ENCODE peak calls at places on chromosome 16, in five cellular contexts. D is effector memory CD4-positive, alpha-beta T cell; T is tibial artery; F is CD8-positive, alpha-beta T cell; K is HepG2. G is an unnamed sample.
A peak's percentile ranks its signal among the peaks of the same experiment; 100 is the strongest.

GRCh38 chr16:17519041-17519440 is 48.3 kb upstream of the XYLT1 start:
- DNase-seq in D (no peak), T (no peak), F (no peak), K (no peak), G (no peak)

GRCh38 chr16:9206156-9206555 is 114.7 kb downstream of the HAPSTR1 start:
- DNase-seq in D (no peak), T (no peak), F (no peak), K (no peak), G (no peak)

GRCh38 chr16:51813609-51814008 is 662.5 kb upstream of the SALL1 start:
- DNase-seq in D (no peak), T (no peak), F (no peak), K (no peak), G (no peak)

GRCh38 chr16:8936421-8936820 is 27.3 kb downstream of the USP7 start:
- DNase-seq in D (peak; percentile 57), T (no peak), F (peak; percentile 75), K (peak; percentile 70), G (peak; percentile 63)

GRCh38 chr16:49698931-49699715 is 156.8 kb downstream of the ZNF423 start:
- DNase-seq in D (no peak), T (peak; percentile 87), F (no peak), K (no peak), G (no peak)

GRCh38 chr16:61887903-61888302 is 148.3 kb downstream of the CDH8 start:
- DNase-seq in D (no peak), T (no peak), F (no peak), K (no peak), G (no peak)

GRCh38 chr16:48498761-48499600 is 111.0 kb downstream of the N4BP1 start:
- DNase-seq in D (no peak), T (peak; percentile 74), F (no peak), K (peak; percentile 35), G (no peak)

GRCh38 chr16:53220585-53220984 is 165.8 kb downstream of the CHD9 start:
- DNase-seq in D (no peak), T (no peak), F (no peak), K (peak; percentile 20), G (no peak)

GRCh38 chr16:57532251-57532625 is 4.1 kb downstream of the CCDC102A start:
- DNase-seq in D (no peak), T (peak; percentile 53), F (no peak), K (no peak), G (peak; percentile 32)
- H3K4me1 ChIP-seq in D (peaks cover 58% of the 10 kb centered on the region), T (peaks cover 52% of the 10 kb centered on the region), F (peaks cover 73% of the 10 kb centered on the region), K (peaks cover 75% of the 10 kb centered on the region), G (peaks cover 20% of the 10 kb centered on the region)

GRCh38 chr16:75262104-75262799 is 10.8 kb upstream of the BCAR1 start:
- DNase-seq in D (no peak), T (peak; percentile 71), F (no peak), K (peak; percentile 89), G (peak; percentile 49)

GRCh38 chr16:75261590-75262078 is 10.2 kb upstream of the BCAR1 start:
- DNase-seq in D (no peak), T (no peak), F (no peak), K (no peak), G (no peak)

GRCh38 chr16:75263963-75264445 is 12.6 kb upstream of the BCAR1 start:
- DNase-seq in D (no peak), T (peak; percentile 88), F (no peak), K (no peak), G (no peak)

GRCh38 chr16:75263291-75263962 is 12.0 kb upstream of the BCAR1 start:
- DNase-seq in D (no peak), T (no peak), F (no peak), K (no peak), G (no peak)

DNA sequence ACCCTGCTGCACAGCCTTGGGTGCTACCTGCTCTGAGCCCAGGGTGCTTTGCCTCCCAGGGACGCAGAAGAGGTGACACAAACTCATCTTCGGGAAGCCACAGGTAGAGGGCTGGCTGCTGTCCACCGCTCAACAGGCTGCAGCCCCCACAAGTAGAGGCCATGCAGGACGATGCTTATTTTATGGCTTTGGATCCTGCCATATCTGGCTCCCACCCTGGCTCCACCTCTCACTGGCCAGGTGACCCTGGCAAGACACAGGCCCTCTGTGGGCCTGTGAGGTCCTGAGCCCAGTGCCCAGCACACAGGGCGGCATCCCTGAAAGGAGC is 11.3 kb upstream of the BCAR1 start:
- DNase-seq in D (no peak), T (no peak), F (no peak), K (no peak), G (no peak)
- H3K4me1 ChIP-seq in D (peaks cover 7% of the 10 kb centered on the region), T (peaks cover 56% of the 10 kb centered on the region), F (peaks cover 6% of the 10 kb centered on the region), K (peaks cover 76% of the 10 kb centered on the region), G (peaks cover 43% of the 10 kb centered on the region)

DNA sequence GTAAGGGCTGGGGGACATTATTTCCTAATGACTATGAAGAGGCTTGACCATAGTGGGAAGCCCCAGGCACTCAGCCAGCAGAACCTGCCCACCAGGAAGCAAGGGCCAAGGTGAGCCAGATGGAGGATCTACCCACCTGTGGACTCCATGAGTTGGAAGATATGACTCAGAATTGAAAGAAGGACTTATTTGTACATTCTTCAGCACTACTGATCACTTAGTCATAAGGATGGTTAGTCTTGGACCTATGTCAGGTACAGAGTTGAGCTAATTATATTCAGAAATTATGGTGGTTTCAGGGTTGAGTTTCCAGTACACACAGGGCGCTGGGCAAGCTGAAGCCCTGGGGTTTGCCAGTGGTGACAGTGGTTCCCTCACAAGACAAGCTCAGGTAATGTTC is 24.0 kb upstream of the GRIN2A start:
- DNase-seq in D (no peak), T (no peak), F (no peak), K (no peak), G (no peak)
- H3K4me1 ChIP-seq in D (no peaks in the 10 kb centered on the region), T (no peaks in the 10 kb centered on the region), F (no peaks in the 10 kb centered on the region), K (peaks cover 10% of the 10 kb centered on the region), G (no peaks in the 10 kb centered on the region)

DNA sequence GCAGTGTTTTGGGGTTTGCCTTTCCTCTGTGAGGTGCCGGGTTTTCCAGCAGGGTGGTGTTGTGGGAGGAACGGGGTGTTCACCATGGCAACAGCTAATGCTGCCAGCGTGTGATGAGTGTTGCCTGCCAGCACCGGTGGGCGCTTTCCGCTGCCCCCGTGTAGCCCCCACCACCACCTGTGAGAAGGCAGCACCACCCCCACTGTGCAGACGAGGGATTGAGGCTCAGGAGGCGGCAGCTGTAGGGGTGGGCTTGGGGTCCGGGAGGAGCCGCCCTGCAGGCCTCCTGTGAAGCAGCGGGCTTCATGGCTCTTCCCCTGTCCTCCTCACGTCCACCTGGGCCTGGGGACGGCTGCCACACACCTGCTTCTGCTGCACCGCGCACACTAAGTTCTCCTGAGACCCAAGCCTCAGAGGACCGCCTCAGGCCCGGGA is 5.2 kb downstream of the RAB40C start:
- DNase-seq in D (no peak), T (no peak), F (no peak), K (no peak), G (no peak)
- H3K4me1 ChIP-seq in D (peaks cover 14% of the 10 kb centered on the region), T (peaks cover 17% of the 10 kb centered on the region), F (peaks cover 16% of the 10 kb centered on the region), K (peaks cover 34% of the 10 kb centered on the region), G (peaks cover 29% of the 10 kb centered on the region)

GRCh38 chr16:14011846-14012245 is 59.3 kb upstream of the MRTFB start:
- DNase-seq in D (no peak), T (no peak), F (no peak), K (no peak), G (no peak)

GRCh38 chr16:14013145-14013570 is 58.0 kb upstream of the MRTFB start:
- DNase-seq in D (no peak), T (no peak), F (no peak), K (no peak), G (no peak)

GRCh38 chr16:14014284-14014625 is 56.9 kb upstream of the MRTFB start:
- DNase-seq in D (no peak), T (no peak), F (no peak), K (no peak), G (no peak)

GRCh38 chr16:14013571-14014283 is 57.4 kb upstream of the MRTFB start:
- DNase-seq in D (no peak), T (peak; percentile 75), F (no peak), K (peak; percentile 77), G (no peak)

DNA sequence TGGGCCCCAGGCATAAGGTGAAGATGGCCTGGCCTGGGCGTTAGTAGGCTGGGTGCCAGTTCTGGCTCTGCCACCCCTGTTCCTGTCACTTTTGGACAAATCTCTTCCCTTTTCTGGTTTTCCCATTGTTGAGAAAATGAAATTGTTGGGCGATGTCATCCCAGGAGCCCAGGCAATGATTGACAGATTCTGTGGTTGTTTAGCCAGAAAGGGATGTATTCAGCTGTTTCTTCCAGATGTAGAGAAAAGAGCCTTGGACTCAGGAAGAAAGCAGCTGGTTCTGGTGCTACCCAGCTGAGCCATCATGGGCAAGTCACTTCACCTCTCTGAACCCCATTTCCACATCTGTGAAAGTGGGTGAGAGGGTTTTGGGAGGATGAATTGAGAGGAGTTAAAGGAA is 60.1 kb upstream of the MRTFB start:
- DNase-seq in D (no peak), T (no peak), F (no peak), K (no peak), G (no peak)
- H3K4me1 ChIP-seq in D (no peaks in the 10 kb centered on the region), T (peaks cover 41% of the 10 kb centered on the region), F (no peaks in the 10 kb centered on the region), K (peaks cover 40% of the 10 kb centered on the region), G (peaks cover 8% of the 10 kb centered on the region)

GRCh38 chr16:57098188-57098841 is 5.9 kb downstream of the CPNE2 start:
- DNase-seq in D (no peak), T (no peak), F (no peak), K (no peak), G (no peak)

GRCh38 chr16:57094911-57095310 is 2.5 kb downstream of the CPNE2 start:
- DNase-seq in D (no peak), T (no peak), F (no peak), K (no peak), G (no peak)

GRCh38 chr16:57096192-57096591 is 3.8 kb downstream of the CPNE2 start:
- DNase-seq in D (no peak), T (no peak), F (no peak), K (no peak), G (no peak)

GRCh38 chr16:57093845-57094564 is 1.6 kb downstream of the CPNE2 start:
- DNase-seq in D (no peak), T (no peak), F (no peak), K (no peak), G (no peak)

GRCh38 chr16:57096793-57097192 is 4.4 kb downstream of the CPNE2 start:
- DNase-seq in D (no peak), T (no peak), F (no peak), K (no peak), G (no peak)
- H3K4me1 ChIP-seq in D (peaks cover 8% of the 10 kb centered on the region), T (peaks cover 15% of the 10 kb centered on the region), F (peaks cover 12% of the 10 kb centered on the region), K (peaks cover 14% of the 10 kb centered on the region), G (peaks cover 3% of the 10 kb centered on the region)

GRCh38 chr16:86864586-86864985 is 286.2 kb downstream of the FOXL1 start:
- DNase-seq in D (no peak), T (no peak), F (no peak), K (no peak), G (no peak)
- H3K4me1 ChIP-seq in D (no peaks in the 10 kb centered on the region), T (peaks cover 9% of the 10 kb centered on the region), F (no peaks in the 10 kb centered on the region), K (no peaks in the 10 kb centered on the region), G (no peaks in the 10 kb centered on the region)

GRCh38 chr16:82047787-82048186 is 12.7 kb downstream of the HSD17B2 start:
- DNase-seq in D (no peak), T (no peak), F (no peak), K (no peak), G (no peak)
- H3K4me1 ChIP-seq in D (no peaks in the 10 kb centered on the region), T (no peaks in the 10 kb centered on the region), F (no peaks in the 10 kb centered on the region), K (peaks cover 94% of the 10 kb centered on the region), G (peaks cover 66% of the 10 kb centered on the region)

G was measured in Caco-2.